ENCODE peak calls at places on chromosome 21, in nine cellular contexts. Q is AG09309, X is left lung, R is GM13977, L is WTC11, W is foreskin fibroblast, G is ascending aorta, Z is GM12878, E is epithelial cell of esophagus. K is an unnamed sample.

GRCh38 chr21:35503646-35504045 is 454.5 kb upstream of the RUNX1 start:
- DNase-seq in Q (no peak), X (no peak), R (no peak), L (no peak), W (peak), G (no peak), Z (no peak), E (no peak), K (no peak)

GRCh38 chr21:19501115-19501514 is 1097.5 kb upstream of the TMPRSS15 start:
- DNase-seq in Q (no peak), X (no peak), R (no peak), L (no peak), W (no peak), G (no peak), Z (no peak), E (no peak), K (no peak)

GRCh38 chr21:16193758-16194606 is 464.2 kb downstream of the USP25 start:
- DNase-seq in Q (peak), X (peak), R (no peak), L (peak), W (peak), G (peak), Z (no peak), E (peak), K (peak)

GRCh38 chr21:28805885-28806284 is 186.8 kb downstream of the LTN1 start:
- DNase-seq in Q (peak), X (no peak), R (no peak), L (no peak), W (peak), G (peak), Z (no peak), E (no peak), K (no peak)

GRCh38 chr21:15272171-15272570 is 207.4 kb upstream of the NRIP1 start:
- DNase-seq in Q (no peak), X (no peak), R (no peak), L (no peak), W (no peak), G (no peak), Z (no peak), E (peak), K (no peak)

GRCh38 chr21:26756491-26757159 is 88.6 kb downstream of the ADAMTS1 start:
- DNase-seq in Q (peak), X (no peak), R (no peak), L (no peak), W (peak), G (no peak), Z (no peak), E (no peak), K (no peak)

GRCh38 chr21:28193189-28193588 is 799.5 kb downstream of the LTN1 start:
- DNase-seq in Q (no peak), X (no peak), R (no peak), L (peak), W (no peak), G (no peak), Z (no peak), E (peak), K (no peak)

GRCh38 chr21:16071082-16071481 is 341.3 kb downstream of the USP25 start:
- DNase-seq in Q (no peak), X (no peak), R (no peak), L (no peak), W (peak), G (no peak), Z (no peak), E (no peak), K (no peak)

GRCh38 chr21:36134820-36135390 is at the start of gene CBR3:
- DNase-seq in Q (no peak), X (peak), R (peak), L (peak), W (peak), G (no peak), Z (no peak), E (peak), K (peak)

GRCh38 chr21:15557925-15558324 is 171.9 kb upstream of the USP25 start:
- DNase-seq in Q (no peak), X (no peak), R (no peak), L (no peak), W (no peak), G (no peak), Z (no peak), E (no peak), K (no peak)

GRCh38 chr21:35873441-35873840 is 186.9 kb downstream of the SETD4 start:
- DNase-seq in Q (no peak), X (no peak), R (no peak), L (no peak), W (peak), G (no peak), Z (no peak), E (no peak), K (no peak)

GRCh38 chr21:16007933-16008332 is 278.2 kb downstream of the USP25 start:
- DNase-seq in Q (no peak), X (no peak), R (no peak), L (no peak), W (peak), G (no peak), Z (no peak), E (peak), K (no peak)

GRCh38 chr21:31505975-31506374 is 153.5 kb upstream of the SOD1 start:
- DNase-seq in Q (no peak), X (no peak), R (no peak), L (no peak), W (no peak), G (no peak), Z (no peak), E (no peak), K (no peak)

GRCh38 chr21:15433091-15433490 is 296.7 kb upstream of the USP25 start:
- DNase-seq in Q (no peak), X (no peak), R (no peak), L (no peak), W (no peak), G (no peak), Z (no peak), E (no peak), K (no peak)

GRCh38 chr21:43690346-43690745 is 28.6 kb upstream of the PDXK start:
- DNase-seq in Q (no peak), X (no peak), R (no peak), L (no peak), W (no peak), G (no peak), Z (no peak), E (no peak), K (no peak)

GRCh38 chr21:16535100-16535418 is 805.3 kb downstream of the USP25 start:
- DNase-seq in Q (peak), X (no peak), R (no peak), L (no peak), W (peak), G (peak), Z (no peak), E (peak), K (no peak)

GRCh38 chr21:36589352-36589971 is 109.5 kb upstream of the SIM2 start:
- DNase-seq in Q (no peak), X (peak), R (peak), L (peak), W (peak), G (no peak), Z (peak), E (peak), K (no peak)

GRCh38 chr21:29416268-29416667 is 117.5 kb downstream of the BACH1 start:
- DNase-seq in Q (no peak), X (no peak), R (no peak), L (no peak), W (no peak), G (no peak), Z (no peak), E (peak), K (no peak)

GRCh38 chr21:37207441-37208009 is 59.6 kb downstream of the VPS26C start:
- DNase-seq in Q (no peak), X (no peak), R (peak), L (no peak), W (peak), G (no peak), Z (peak), E (peak), K (no peak)

GRCh38 chr21:37128069-37128468 is 55.0 kb downstream of the TTC3 start:
- DNase-seq in Q (no peak), X (no peak), R (no peak), L (no peak), W (no peak), G (no peak), Z (no peak), E (peak), K (no peak)

GRCh38 chr21:39637197-39637970 is 24.6 kb downstream of the B3GALT5 start:
- DNase-seq in Q (no peak), X (no peak), R (no peak), L (no peak), W (no peak), G (no peak), Z (no peak), E (no peak), K (no peak)

GRCh38 chr21:21806711-21807597 is 808.7 kb downstream of the NCAM2 start:
- DNase-seq in Q (no peak), X (no peak), R (no peak), L (no peak), W (no peak), G (no peak), Z (no peak), E (no peak), K (no peak)

GRCh38 chr21:43688906-43689305 is 29.5 kb downstream of the RRP1B start:
- DNase-seq in Q (no peak), X (no peak), R (no peak), L (no peak), W (no peak), G (no peak), Z (no peak), E (no peak), K (no peak)

GRCh38 chr21:36065497-36066036 is 4.3 kb upstream of the CBR1 start:
- DNase-seq in Q (no peak), X (no peak), R (no peak), L (no peak), W (peak), G (no peak), Z (no peak), E (peak), K (no peak)

GRCh38 chr21:36517366-36518075 is 37.6 kb upstream of the CLDN14 start:
- DNase-seq in Q (no peak), X (no peak), R (no peak), L (no peak), W (no peak), G (no peak), Z (no peak), E (no peak), K (no peak)

GRCh38 chr21:17527711-17528110 is 14.9 kb downstream of the CXADR start:
- DNase-seq in Q (no peak), X (no peak), R (no peak), L (no peak), W (no peak), G (no peak), Z (no peak), E (no peak), K (no peak)

GRCh38 chr21:17270234-17270633 is 242.6 kb upstream of the CXADR start:
- DNase-seq in Q (peak), X (no peak), R (no peak), L (no peak), W (peak), G (no peak), Z (no peak), E (peak), K (no peak)

GRCh38 chr21:37006521-37007291 is at the start of gene RIPPLY3:
- DNase-seq in Q (no peak), X (peak), R (peak), L (peak), W (peak), G (no peak), Z (no peak), E (peak), K (peak)

GRCh38 chr21:39504230-39504629 is 52.5 kb downstream of the SH3BGR start:
- DNase-seq in Q (no peak), X (no peak), R (no peak), L (no peak), W (no peak), G (no peak), Z (no peak), E (no peak), K (no peak)

GRCh38 chr21:21147374-21147745 is 149.2 kb downstream of the NCAM2 start:
- DNase-seq in Q (no peak), X (no peak), R (no peak), L (no peak), W (no peak), G (no peak), Z (no peak), E (no peak), K (no peak)

GRCh38 chr21:36753556-36753955 is 54.6 kb downstream of the SIM2 start:
- DNase-seq in Q (peak), X (no peak), R (no peak), L (no peak), W (peak), G (no peak), Z (no peak), E (peak), K (no peak)

GRCh38 chr21:14766241-14766640 is 220.1 kb upstream of the SAMSN1 start:
- DNase-seq in Q (no peak), X (no peak), R (no peak), L (peak), W (no peak), G (no peak), Z (no peak), E (no peak), K (no peak)

GRCh38 chr21:37257526-37257966 is 9.6 kb downstream of the VPS26C start:
- DNase-seq in Q (no peak), X (peak), R (peak), L (no peak), W (no peak), G (no peak), Z (no peak), E (peak), K (peak)

GRCh38 chr21:19507682-19508260 is 1104.2 kb upstream of the TMPRSS15 start:
- DNase-seq in Q (no peak), X (no peak), R (no peak), L (no peak), W (no peak), G (no peak), Z (no peak), E (no peak), K (no peak)

GRCh38 chr21:31872452-31873274 is at the start of gene HUNK:
- DNase-seq in Q (no peak), X (peak), R (peak), L (peak), W (peak), G (no peak), Z (no peak), E (peak), K (peak)

GRCh38 chr21:36689324-36689723 is 9.6 kb upstream of the SIM2 start:
- DNase-seq in Q (no peak), X (no peak), R (no peak), L (no peak), W (no peak), G (no peak), Z (no peak), E (no peak), K (no peak)

GRCh38 chr21:29152936-29153335 is 22.5 kb downstream of the MAP3K7CL start:
- DNase-seq in Q (no peak), X (no peak), R (no peak), L (no peak), W (no peak), G (no peak), Z (no peak), E (peak), K (no peak)

GRCh38 chr21:42413500-42413899 is 9.8 kb downstream of the UBASH3A start:
- DNase-seq in Q (no peak), X (no peak), R (no peak), L (no peak), W (no peak), G (no peak), Z (no peak), E (no peak), K (no peak)

GRCh38 chr21:42414928-42415769 is 11.4 kb downstream of the UBASH3A start:
- DNase-seq in Q (no peak), X (no peak), R (peak), L (no peak), W (no peak), G (no peak), Z (peak), E (peak), K (no peak)

GRCh38 chr21:42414066-42414465 is 10.4 kb downstream of the UBASH3A start:
- DNase-seq in Q (no peak), X (no peak), R (no peak), L (no peak), W (no peak), G (no peak), Z (no peak), E (no peak), K (no peak)

GRCh38 chr21:42413093-42413492 is 9.4 kb downstream of the UBASH3A start:
- DNase-seq in Q (no peak), X (no peak), R (no peak), L (no peak), W (no peak), G (no peak), Z (no peak), E (no peak), K (no peak)

GRCh38 chr21:42414553-42414927 is 10.8 kb downstream of the UBASH3A start:
- DNase-seq in Q (no peak), X (no peak), R (no peak), L (no peak), W (no peak), G (no peak), Z (no peak), E (no peak), K (no peak)
- TF ChIP-seq CTCF in Q (no peak), X (no peak), R (no peak), L (no peak), W (no peak), G (no peak), Z (no peak), E (no peak), K (no peak)

GRCh38 chr21:41369915-41370839 is 8.3 kb downstream of the MX2 start:
- DNase-seq in Q (no peak), X (no peak), R (peak), L (no peak), W (no peak), G (no peak), Z (peak), E (no peak), K (no peak)

GRCh38 chr21:41368361-41369104 is 6.7 kb downstream of the MX2 start:
- DNase-seq in Q (no peak), X (no peak), R (no peak), L (no peak), W (no peak), G (no peak), Z (no peak), E (no peak), K (no peak)

GRCh38 chr21:41370840-41371697 is 9.2 kb downstream of the MX2 start:
- DNase-seq in Q (peak), X (no peak), R (no peak), L (no peak), W (no peak), G (no peak), Z (no peak), E (no peak), K (no peak)

GRCh38 chr21:41367598-41368360 is 6.0 kb downstream of the MX2 start:
- DNase-seq in Q (no peak), X (no peak), R (peak), L (no peak), W (no peak), G (no peak), Z (peak), E (no peak), K (no peak)

GRCh38 chr21:41369105-41369914 is 7.5 kb downstream of the MX2 start:
- DNase-seq in Q (no peak), X (no peak), R (peak), L (peak), W (no peak), G (no peak), Z (peak), E (no peak), K (peak)
- TF ChIP-seq CTCF in Q (no peak), X (no peak), R (peak), L (no peak), W (peak), G (no peak), Z (peak), E (no peak), K (peak)

DNA sequence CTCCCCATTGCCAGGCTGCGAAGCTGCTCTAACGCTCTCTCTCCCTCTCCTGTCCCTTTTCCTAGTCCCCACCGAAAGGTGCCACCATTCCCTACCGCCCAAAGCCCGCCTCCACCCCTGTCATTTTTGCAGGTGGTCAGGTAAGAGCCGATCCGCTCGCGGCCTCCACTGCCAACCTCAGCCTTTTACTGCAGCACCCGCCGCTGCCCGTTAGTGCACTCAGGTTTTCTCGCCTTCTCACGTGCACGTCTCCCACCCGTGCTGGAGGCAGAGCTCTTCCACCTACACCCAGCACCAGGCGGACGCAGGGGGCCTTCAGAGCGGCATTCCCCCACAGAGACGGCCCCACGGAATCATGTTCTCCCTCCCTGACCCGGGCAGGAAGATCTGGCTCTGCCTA is 67.7 kb upstream of the COL6A1 start:
- DNase-seq in Q (no peak), X (peak), R (no peak), L (no peak), W (no peak), G (no peak), Z (no peak), E (no peak), K (no peak)
- TF ChIP-seq CTCF in Q (no peak), X (no peak), R (no peak), L (no peak), W (no peak), G (no peak), Z (no peak), E (no peak), K (no peak)

GRCh38 chr21:33266050-33266783 is at the start of gene IL10RB:
- DNase-seq in Q (no peak), X (peak), R (peak), L (peak), W (peak), G (no peak), Z (peak), E (peak), K (peak)
- TF ChIP-seq CTCF in Q (no peak), X (no peak), R (no peak), L (no peak), W (no peak), G (no peak), Z (no peak), E (no peak), K (no peak)

GRCh38 chr21:25507522-25507921 is 99.8 kb downstream of the MRPL39 start:
- DNase-seq in Q (no peak), X (no peak), R (no peak), L (no peak), W (peak), G (no peak), Z (no peak), E (peak), K (no peak)
- TF ChIP-seq CTCF in Q (no peak), X (no peak), R (peak), L (no peak), W (no peak), G (no peak), Z (peak), E (peak), K (no peak)

GRCh38 chr21:44800971-44801467 is 601 bp downstream of the UBE2G2 start:
- DNase-seq in Q (no peak), X (no peak), R (peak), L (no peak), W (peak), G (no peak), Z (no peak), E (peak), K (peak)

GRCh38 chr21:44803651-44804050 is 2.0 kb upstream of the UBE2G2 start:
- DNase-seq in Q (no peak), X (no peak), R (no peak), L (no peak), W (no peak), G (no peak), Z (no peak), E (no peak), K (no peak)

GRCh38 chr21:44802396-44803153 is 955 bp upstream of the UBE2G2 start:
- DNase-seq in Q (no peak), X (no peak), R (no peak), L (no peak), W (peak), G (no peak), Z (no peak), E (peak), K (peak)

GRCh38 chr21:44800103-44800502 is 1.5 kb downstream of the UBE2G2 start:
- DNase-seq in Q (no peak), X (no peak), R (no peak), L (no peak), W (peak), G (no peak), Z (no peak), E (peak), K (no peak)

DNA sequence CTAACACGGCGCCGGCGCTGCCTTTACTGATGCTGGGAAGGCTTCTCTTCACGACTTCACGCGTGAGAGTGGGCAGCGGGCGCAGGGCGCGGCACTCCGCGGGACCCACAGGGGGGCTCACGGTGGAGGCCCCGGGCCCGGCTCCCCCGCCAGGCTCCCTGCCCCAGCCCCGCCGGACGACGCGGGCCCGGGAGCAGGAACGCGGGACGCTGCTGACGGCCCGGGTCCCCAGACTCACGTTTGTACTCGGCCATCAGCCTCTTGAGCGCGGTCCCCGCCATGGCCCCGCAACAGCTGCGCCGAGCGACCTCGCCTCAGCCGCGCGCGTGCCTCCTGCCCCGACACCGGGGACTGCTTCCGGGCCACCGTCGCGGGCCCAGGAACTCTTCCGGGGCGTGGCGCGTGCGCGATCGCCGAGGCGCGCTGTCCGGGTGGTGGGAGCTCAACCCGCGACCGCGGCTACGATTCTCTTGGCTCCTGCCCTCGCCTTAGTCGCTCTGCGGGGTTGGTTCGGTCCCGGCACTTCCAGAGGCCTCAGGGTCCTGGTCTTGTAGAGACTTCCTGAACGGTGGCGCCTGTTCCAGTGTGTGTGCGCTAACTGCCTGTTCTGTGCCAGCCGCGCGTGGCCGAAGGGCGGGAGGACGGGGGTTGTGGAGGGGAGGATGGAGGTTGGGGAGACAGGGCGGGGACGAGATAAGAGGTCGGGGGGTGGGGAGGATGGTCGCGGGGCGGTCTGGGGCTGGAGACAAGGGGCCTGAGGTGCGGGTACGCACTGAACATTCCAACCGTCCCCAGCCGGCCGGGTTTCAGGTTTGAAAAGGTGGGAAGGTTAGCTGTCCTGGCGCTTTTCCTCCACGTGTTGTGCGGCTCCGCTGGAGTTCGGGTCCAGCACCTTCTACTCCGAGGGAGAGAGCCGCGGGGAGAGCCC is at the start of gene UBE2G2:
- DNase-seq in Q (no peak), X (peak), R (peak), L (peak), W (peak), G (no peak), Z (no peak), E (peak), K (peak)
- TF ChIP-seq CTCF in Q (no peak), X (no peak), R (peak), L (no peak), W (no peak), G (no peak), Z (no peak), E (no peak), K (no peak)

K was measured in nephron progenitor cell.